ENCODE peak calls at places on chromosome 6, in nine cellular contexts. I is effector CD4-positive, alpha-beta T cell; S is aorta; P is Caki2; G is T-helper 17 cell; R is left colon; M is Ammon's horn; J is stimulated activated CD4-positive, alpha-beta T cell treated with anti-CD3 and anti-CD28 coated beads, Interleukin-2, amount 100 ng/mL, for 24 hours; X is C1 segment of cervical spinal cord. N is an unnamed sample.

GRCh38 chr6:56593801-56594318 is 48.8 kb downstream of the DST start:
- DNase-seq in I (no peak), S (no peak), P (no peak), G (no peak), R (no peak), M (peak; percentile 35), J (peak; percentile 22), X (no peak), N (no peak)

GRCh38 chr6:98669371-98669770 is 165.0 kb upstream of the POU3F2 start:
- DNase-seq in I (no peak), S (no peak), P (no peak), G (no peak), R (no peak), M (peak; percentile 8), J (no peak), X (no peak), N (no peak)

GRCh38 chr6:144336900-144337299 is 51.8 kb downstream of the UTRN start:
- DNase-seq in I (no peak), S (no peak), P (no peak), G (no peak), R (no peak), M (no peak), J (no peak), X (no peak), N (no peak)

GRCh38 chr6:113585246-113585645 is 271.9 kb upstream of the MARCKS start:
- DNase-seq in I (no peak), S (no peak), P (no peak), G (no peak), R (no peak), M (no peak), J (no peak), X (no peak), N (no peak)

GRCh38 chr6:158072083-158072721 is 90.5 kb downstream of the SYNJ2 start:
- DNase-seq in I (peak; percentile 40), S (peak; percentile 93), P (peak; percentile 53), G (peak; percentile 58), R (peak; percentile 74), M (peak; percentile 90), J (peak; percentile 75), X (peak; percentile 60), N (peak; percentile 43)

GRCh38 chr6:43378631-43379030 is 9.2 kb upstream of the ZNF318 start:
- DNase-seq in I (no peak), S (no peak), P (peak; percentile 50), G (no peak), R (no peak), M (no peak), J (no peak), X (no peak), N (no peak)

GRCh38 chr6:95094751-95095150 is 482.6 kb upstream of the MANEA start:
- DNase-seq in I (no peak), S (no peak), P (peak; percentile 70), G (no peak), R (no peak), M (no peak), J (no peak), X (no peak), N (no peak)

GRCh38 chr6:160178271-160178670 is 56.7 kb downstream of the SLC22A1 start:
- DNase-seq in I (no peak), S (no peak), P (no peak), G (no peak), R (no peak), M (no peak), J (no peak), X (no peak), N (no peak)

GRCh38 chr6:105545947-105546710 is 143.2 kb upstream of the PREP start:
- DNase-seq in I (no peak), S (no peak), P (no peak), G (no peak), R (no peak), M (no peak), J (no peak), X (no peak), N (no peak)

GRCh38 chr6:113526553-113526952 is 330.6 kb upstream of the MARCKS start:
- DNase-seq in I (no peak), S (no peak), P (no peak), G (no peak), R (no peak), M (no peak), J (no peak), X (no peak), N (no peak)

GRCh38 chr6:31115941-31116560 is 1.5 kb downstream of the PSORS1C1 start:
- DNase-seq in I (no peak), S (peak; percentile 60), P (no peak), G (no peak), R (no peak), M (no peak), J (no peak), X (no peak), N (no peak)